ENCODE peak calls at places on chromosomes 16 and 17, in seven cellular contexts. P, X, A, C, J, W and T are unnamed samples.
A peak's percentile ranks its signal among the peaks of the same experiment; 100 is the strongest.

GRCh38 chr16:82011199-82011641 is at the start of gene SDR42E1:
- DNase-seq in P (peak; percentile 64), X (no peak), A (no peak), C (peak; percentile 86), J (no peak), W (peak; percentile 10), T (no peak)

GRCh38 chr17:65737451-65737850 is 176.0 kb upstream of the AXIN2 start:
- DNase-seq in P (no peak), X (no peak), A (no peak), C (no peak), J (no peak), W (no peak), T (no peak)

GRCh38 chr16:20918486-20919239 is 18.1 kb downstream of the LYRM1 start:
- DNase-seq in P (no peak), X (peak; percentile 89), A (peak; percentile 85), C (no peak), J (peak; percentile 41), W (peak; percentile 73), T (no peak)

GRCh38 chr16:69311533-69312388 is 611 bp downstream of the VPS4A start:
- DNase-seq in P (peak; percentile 42), X (peak; percentile 87), A (peak; percentile 24), C (peak; percentile 68), J (peak; percentile 11), W (peak; percentile 27), T (peak; percentile 60)

GRCh38 chr17:35063514-35064223 is at the start of gene RFFL:
- DNase-seq in P (peak; percentile 99), X (peak; percentile 97), A (peak; percentile 99), C (peak; percentile 99), J (peak; percentile 98), W (peak; percentile 99), T (peak; percentile 39)

GRCh38 chr16:89322381-89323119 is 105.0 kb downstream of the ZNF778 start:
- DNase-seq in P (peak; percentile 40), X (no peak), A (peak; percentile 82), C (no peak), J (no peak), W (peak; percentile 88), T (peak; percentile 52)

GRCh38 chr17:19554393-19554792 is 20.7 kb downstream of the SLC47A1 start:
- DNase-seq in P (no peak), X (no peak), A (peak; percentile 90), C (no peak), J (no peak), W (no peak), T (no peak)

GRCh38 chr17:15453782-15454181 is 13.6 kb downstream of the CDRT4 start:
- DNase-seq in P (no peak), X (peak; percentile 0), A (no peak), C (no peak), J (no peak), W (no peak), T (no peak)

GRCh38 chr16:56789360-56789759 is 59.4 kb downstream of the NUP93 start:
- DNase-seq in P (peak; percentile 60), X (no peak), A (peak; percentile 60), C (peak; percentile 41), J (peak; percentile 56), W (peak; percentile 78), T (peak; percentile 25)

GRCh38 chr16:30567160-30567990 is 4.1 kb downstream of the ZNF688 start:
- DNase-seq in P (peak; percentile 81), X (no peak), A (no peak), C (peak; percentile 69), J (no peak), W (no peak), T (no peak)

GRCh38 chr16:89315271-89315670 is 97.8 kb downstream of the ZNF778 start:
- DNase-seq in P (no peak), X (no peak), A (no peak), C (no peak), J (no peak), W (no peak), T (no peak)

GRCh38 chr16:69838417-69838990 is 76.4 kb downstream of the WWP2 start:
- DNase-seq in P (no peak), X (no peak), A (no peak), C (no peak), J (no peak), W (no peak), T (no peak)

GRCh38 chr16:46801428-46802049 is 29.4 kb downstream of the C16orf87 start:
- DNase-seq in P (peak; percentile 33), X (no peak), A (peak; percentile 27), C (no peak), J (peak; percentile 33), W (peak; percentile 48), T (no peak)

GRCh38 chr17:52681486-52681885 is 523.0 kb upstream of the CA10 start:
- DNase-seq in P (no peak), X (no peak), A (no peak), C (no peak), J (no peak), W (no peak), T (no peak)

GRCh38 chr17:34206569-34206968 is 48.5 kb upstream of the CCL2 start:
- DNase-seq in P (no peak), X (no peak), A (no peak), C (no peak), J (no peak), W (no peak), T (no peak)

GRCh38 chr16:80580109-80580832 is 39.5 kb downstream of the DYNLRB2 start:
- DNase-seq in P (peak; percentile 23), X (peak; percentile 28), A (peak; percentile 28), C (peak; percentile 96), J (peak; percentile 49), W (peak; percentile 63), T (no peak)

GRCh38 chr16:27924411-27925118 is 138.9 kb downstream of the GSG1L start:
- DNase-seq in P (peak; percentile 28), X (no peak), A (no peak), C (no peak), J (no peak), W (no peak), T (no peak)

GRCh38 chr16:6335072-6335471 is 997.6 kb upstream of the RBFOX1 start:
- DNase-seq in P (no peak), X (no peak), A (no peak), C (peak; percentile 8), J (no peak), W (peak; percentile 17), T (peak; percentile 56)

GRCh38 chr16:55471448-55472097 is 7.4 kb upstream of the MMP2 start:
- DNase-seq in P (peak; percentile 85), X (peak; percentile 65), A (peak; percentile 89), C (peak; percentile 52), J (peak; percentile 91), W (peak; percentile 88), T (no peak)
- TF ChIP-seq CTCF in P (no peak), X (no peak), A (no peak), C (no peak), J (no peak), W (no peak), T (no peak)

DNA sequence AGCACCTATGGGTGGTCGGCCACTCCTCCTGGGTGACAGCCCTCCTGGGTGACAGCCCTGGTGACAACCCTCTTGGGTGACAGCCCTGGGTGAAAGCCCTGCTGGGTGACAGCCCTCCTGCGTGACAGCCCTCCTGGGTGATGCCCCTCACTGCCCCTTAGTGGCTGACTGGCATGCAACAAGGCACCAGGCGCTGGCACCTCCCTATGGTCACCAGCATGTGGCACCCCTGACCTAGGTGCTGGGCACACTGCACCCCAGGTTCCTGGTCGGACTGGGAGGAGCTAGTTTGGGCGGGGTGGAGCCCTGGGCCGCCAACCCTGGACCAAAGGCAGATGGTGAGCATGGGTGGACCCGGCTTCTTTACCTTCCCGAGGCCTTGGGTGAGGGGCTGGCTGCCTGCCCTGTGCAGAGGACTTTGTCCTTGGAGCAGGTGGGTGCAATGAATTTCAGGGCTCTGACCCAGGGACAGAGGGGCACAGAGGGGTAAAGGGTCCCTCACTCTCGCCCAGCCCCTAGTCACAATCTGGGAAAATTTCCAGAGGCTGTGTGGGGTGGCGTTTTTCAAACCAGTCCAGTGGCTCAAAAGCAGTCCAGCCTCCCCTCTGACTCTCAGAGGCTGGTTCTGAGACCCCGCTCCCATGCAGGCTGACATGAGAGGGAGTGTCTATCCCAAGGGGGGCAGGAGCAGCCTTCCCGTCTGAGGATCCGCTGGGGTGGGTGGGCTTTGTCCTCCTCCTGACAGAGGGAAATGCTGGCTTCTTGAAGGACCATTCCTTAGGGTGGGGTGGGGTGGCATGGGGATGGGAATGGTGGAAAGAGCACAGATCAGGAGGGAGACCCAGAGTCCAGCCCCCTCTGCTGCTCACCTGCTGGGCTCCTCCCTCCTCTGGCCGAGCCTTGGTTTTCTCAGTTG is 25.9 kb upstream of the TNFRSF13B start:
- DNase-seq in P (no peak), X (no peak), A (no peak), C (peak; percentile 46), J (no peak), W (no peak), T (no peak)
- TF ChIP-seq CTCF in P (no peak), X (no peak), A (no peak), C (no peak), J (peak; percentile 33), W (no peak), T (no peak)

GRCh38 chr16:85994492-85995433 is 95.8 kb downstream of the IRF8 start:
- DNase-seq in P (no peak), X (peak; percentile 53), A (no peak), C (peak; percentile 68), J (no peak), W (no peak), T (no peak)

GRCh38 chr16:85998868-85999729 is 100.1 kb downstream of the IRF8 start:
- DNase-seq in P (peak; percentile 20), X (peak; percentile 63), A (no peak), C (peak; percentile 61), J (no peak), W (no peak), T (no peak)

GRCh38 chr16:85995591-85996461 is 96.9 kb downstream of the IRF8 start:
- DNase-seq in P (no peak), X (peak; percentile 66), A (no peak), C (peak; percentile 82), J (no peak), W (no peak), T (no peak)

GRCh38 chr16:85998178-85998867 is 99.4 kb downstream of the IRF8 start:
- DNase-seq in P (no peak), X (peak; percentile 21), A (no peak), C (no peak), J (no peak), W (no peak), T (no peak)

DNA sequence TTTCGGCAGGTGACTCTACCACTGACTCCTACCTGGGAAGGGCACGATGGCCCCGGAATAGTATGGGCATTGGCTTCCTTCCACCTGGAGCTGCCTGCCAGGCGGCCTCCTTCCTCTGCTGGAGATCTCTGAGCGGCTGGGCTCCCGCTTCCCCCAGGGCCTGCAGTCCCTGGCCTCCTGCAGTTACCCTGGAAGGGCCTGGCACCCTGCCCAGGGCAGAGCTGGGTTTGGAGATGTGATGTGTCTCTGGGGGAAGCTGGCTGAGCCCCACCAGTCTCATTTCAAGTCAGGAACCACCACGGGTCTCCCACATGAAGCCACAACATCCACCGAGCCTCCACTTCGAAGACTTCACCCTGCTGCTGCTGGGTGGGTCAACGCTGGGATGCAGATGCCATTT is 97.9 kb downstream of the IRF8 start:
- DNase-seq in P (no peak), X (peak; percentile 81), A (no peak), C (no peak), J (no peak), W (no peak), T (no peak)
- TF ChIP-seq CTCF in P (no peak), X (no peak), A (no peak), C (no peak), J (no peak), W (no peak), T (no peak)

DNA sequence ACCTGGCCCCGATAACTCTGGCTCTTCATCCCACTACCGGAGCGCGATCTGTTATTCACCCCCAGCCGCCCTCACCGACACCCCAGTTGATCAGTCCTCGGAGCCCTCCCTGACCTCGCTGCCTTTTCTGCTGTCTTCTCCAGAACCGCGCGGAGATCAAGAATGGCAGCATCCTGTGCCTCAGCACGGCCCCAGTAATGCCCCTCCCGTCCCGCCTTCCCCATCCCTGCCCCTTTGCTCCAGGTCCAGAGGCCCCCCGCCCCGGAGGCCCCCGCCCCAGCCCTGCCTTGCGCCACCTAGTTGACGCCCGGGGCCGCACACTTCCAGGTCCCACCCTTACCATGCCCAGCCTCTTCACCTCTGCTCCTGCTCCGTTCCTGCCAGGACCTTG is 872 bp downstream of the ELMO3 start:
- DNase-seq in P (no peak), X (no peak), A (no peak), C (no peak), J (no peak), W (no peak), T (peak; percentile 50)
- TF ChIP-seq CTCF in P (peak; percentile 40), X (no peak), A (no peak), C (no peak), J (peak; percentile 24), W (no peak), T (peak; percentile 18)